ENCODE peak calls at places on chromosomes 13 and 19, in five cellular contexts. G, C, M, O and S are unnamed samples. For H3K4me1, the result is how much of the 10 kb centered on the place peaks cover.

GRCh38 chr19:9819590-9819898 is 665 bp upstream of the FBXL12 start:
- DNase-seq in C (no peak), G (no peak), M (no peak), O (no peak), S (no peak)

GRCh38 chr19:31885280-31885853 is 460.0 kb upstream of the ZNF507 start:
- DNase-seq in C (no peak), M (no peak), G (no peak), O (no peak), S (no peak)

GRCh38 chr13:60583196-60583908 is 186.3 kb downstream of the TDRD3 start:
- DNase-seq in M (no peak), C (peak), G (no peak), O (peak), S (no peak)

GRCh38 chr19:17487240-17488121 is 17.2 kb downstream of the SLC27A1 start:
- DNase-seq in O (no peak), M (no peak), C (no peak), G (no peak), S (no peak)

GRCh38 chr13:34155931-34156607 is 338.1 kb downstream of the RFC3 start:
- DNase-seq in O (peak), G (peak), C (peak), M (no peak), S (no peak)

GRCh38 chr13:32008518-32009175 is 22.9 kb upstream of the FRY start:
- DNase-seq in O (no peak), M (no peak), C (no peak), G (no peak), S (no peak)

GRCh38 chr19:45428385-45429231 is 4.9 kb upstream of the ERCC1 start:
- DNase-seq in O (peak), M (peak), C (peak), G (peak), S (no peak)

GRCh38 chr19:19213822-19214558 is 2.2 kb downstream of the NCAN start:
- DNase-seq in O (no peak), M (no peak), G (no peak), C (peak), S (no peak)

GRCh38 chr19:37893845-37894575 is 12.4 kb downstream of the WDR87 start:
- DNase-seq in M (no peak), G (no peak), O (no peak), C (no peak), S (no peak)

GRCh38 chr13:51786425-51787010 is 17.4 kb downstream of the DHRS12 start:
- DNase-seq in O (peak), G (no peak), C (no peak), M (no peak), S (no peak)

GRCh38 chr19:33426621-33427475 is 53.3 kb downstream of the CEBPG start:
- DNase-seq in G (no peak), O (no peak), M (no peak), C (no peak), S (no peak)

GRCh38 chr19:31356587-31357314 is 7.5 kb upstream of the TSHZ3 start:
- DNase-seq in G (no peak), M (peak), O (peak), C (peak), S (peak)

GRCh38 chr13:83024226-83024625 is 858.0 kb downstream of the SLITRK1 start:
- DNase-seq in G (no peak), M (no peak), O (no peak), C (no peak), S (no peak)

GRCh38 chr19:15177269-15178116 is 23.3 kb downstream of the NOTCH3 start:
- DNase-seq in G (peak), C (peak), M (peak), O (peak), S (peak)

GRCh38 chr13:61142506-61142905 is 273.1 kb downstream of the PCDH20 start:
- DNase-seq in O (no peak), G (peak), M (no peak), C (no peak), S (no peak)

GRCh38 chr13:20608438-20609020 is 41.6 kb downstream of the IFT88 start:
- DNase-seq in M (no peak), O (peak), G (no peak), C (no peak), S (no peak)

GRCh38 chr19:22422220-22422619 is at the start of gene ZNF98:
- DNase-seq in C (no peak), O (no peak), M (peak), G (no peak), S (no peak)

GRCh38 chr13:24605923-24606372 is 74.3 kb upstream of the ATP12A start:
- DNase-seq in G (peak), M (no peak), C (peak), O (peak), S (no peak)

GRCh38 chr19:50794074-50794777 is 4.0 kb downstream of the ACP4 start:
- DNase-seq in M (no peak), G (peak), O (no peak), C (no peak), S (no peak)

GRCh38 chr13:73025212-73026012 is 33.4 kb upstream of the KLF5 start:
- DNase-seq in G (no peak), O (peak), C (no peak), M (no peak), S (no peak)

GRCh38 chr13:23996456-23996855 is 99.2 kb upstream of the C1QTNF9B start:
- DNase-seq in C (peak), O (no peak), G (peak), M (no peak), S (no peak)

GRCh38 chr19:14774373-14774772 is 4.0 kb downstream of the ADGRE2 start:
- DNase-seq in C (no peak), G (no peak), O (no peak), M (no peak), S (no peak)

GRCh38 chr13:99386911-99387788 is 80.0 kb upstream of the GPR183 start:
- DNase-seq in O (no peak), C (peak), G (peak), M (peak), S (peak)

GRCh38 chr19:28569132-28570114 is 643.5 kb downstream of the UQCRFS1 start:
- DNase-seq in C (peak), M (no peak), O (no peak), G (no peak), S (no peak)

GRCh38 chr13:113929628-113930615 is 44.0 kb downstream of the C13orf46 start:
- DNase-seq in O (no peak), M (no peak), C (peak), G (no peak), S (no peak)

GRCh38 chr13:28583661-28584091 is 75.3 kb upstream of the POMP start:
- DNase-seq in C (peak), M (no peak), O (no peak), G (no peak), S (no peak)

GRCh38 chr13:104855581-104855980 is 1679.9 kb downstream of the EFNB2 start:
- DNase-seq in C (no peak), M (no peak), O (no peak), G (no peak), S (no peak)

GRCh38 chr13:20448470-20448869 is 77.2 kb downstream of the CRYL1 start:
- DNase-seq in C (no peak), M (no peak), O (no peak), G (no peak), S (no peak)

GRCh38 chr13:42272776-42273175 is 824 bp downstream of the AKAP11 start:
- DNase-seq in O (no peak), C (no peak), G (no peak), M (no peak), S (no peak)

GRCh38 chr13:42276683-42277082 is 4.7 kb downstream of the AKAP11 start:
- DNase-seq in O (no peak), M (no peak), G (no peak), C (no peak), S (no peak)

GRCh38 chr13:42275098-42275471 is 3.1 kb downstream of the AKAP11 start:
- DNase-seq in C (no peak), M (no peak), G (no peak), O (no peak), S (no peak)

GRCh38 chr13:42275506-42275905 is 3.6 kb downstream of the AKAP11 start:
- DNase-seq in O (no peak), G (no peak), C (no peak), M (no peak), S (no peak)

DNA sequence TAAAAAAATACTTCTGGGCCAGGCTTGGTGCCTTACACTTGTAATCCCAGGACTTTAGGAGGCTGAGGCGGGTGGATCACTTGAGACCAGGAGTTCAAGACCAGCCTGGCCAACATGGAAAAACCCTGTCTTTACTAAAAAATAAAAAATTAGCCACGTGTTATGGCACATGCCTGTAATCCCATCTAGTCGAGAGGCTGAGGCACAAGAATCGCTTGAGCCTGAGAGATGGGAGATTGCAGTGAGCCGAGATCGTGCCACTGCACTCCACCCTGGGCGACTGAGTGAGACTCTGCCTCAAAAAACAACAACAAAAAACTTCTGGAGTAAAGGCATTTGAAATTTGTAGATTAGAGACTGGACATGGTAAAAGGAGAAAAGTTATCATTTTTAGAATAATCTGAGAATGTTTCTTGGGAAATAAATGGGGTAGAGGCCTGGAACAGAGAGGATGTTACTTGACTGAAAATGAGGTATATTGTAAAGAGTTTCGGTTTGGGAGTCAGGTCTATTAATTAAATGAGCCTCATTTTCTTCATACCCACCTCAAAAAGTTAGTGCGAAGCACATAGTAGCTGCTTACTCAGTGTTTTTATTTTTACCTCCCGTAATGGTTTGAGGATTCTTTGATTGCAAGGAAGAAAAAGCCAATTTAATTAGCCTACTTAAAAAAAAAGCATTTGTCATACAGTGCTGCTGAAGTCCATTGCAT is 2.6 kb downstream of the AKAP11 start:
- DNase-seq in C (no peak), M (no peak), O (no peak), G (no peak), S (no peak)
- H3K4me1 ChIP-seq in C (under half), M (under half), O (under half), G (under half), S (under half)

DNA sequence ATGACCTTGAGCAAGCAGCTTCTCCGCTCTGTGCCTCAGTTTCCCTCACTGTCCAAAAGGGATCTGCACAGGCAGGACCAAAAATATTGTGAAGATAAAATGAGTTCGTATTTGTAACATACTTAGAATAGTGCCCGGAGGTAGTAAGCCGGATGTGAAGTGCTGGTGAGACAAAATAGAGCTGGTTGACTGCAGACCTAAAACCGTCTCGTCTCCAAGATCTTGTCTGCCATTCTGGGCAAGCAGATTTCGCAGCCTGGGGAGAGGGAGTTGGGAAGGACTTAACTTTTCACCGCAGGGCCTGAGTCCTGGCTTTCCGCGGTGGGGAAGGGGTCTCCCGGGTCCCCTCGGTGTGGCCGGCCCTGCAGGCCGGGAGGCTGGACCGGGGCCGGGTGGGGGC is 8.2 kb upstream of the BBC3 start:
- DNase-seq in C (no peak), G (no peak), O (peak), M (no peak), S (no peak)
- H3K4me3 ChIP-seq in C (no peak), G (no peak), O (no peak), M (peak), S (no peak)

DNA sequence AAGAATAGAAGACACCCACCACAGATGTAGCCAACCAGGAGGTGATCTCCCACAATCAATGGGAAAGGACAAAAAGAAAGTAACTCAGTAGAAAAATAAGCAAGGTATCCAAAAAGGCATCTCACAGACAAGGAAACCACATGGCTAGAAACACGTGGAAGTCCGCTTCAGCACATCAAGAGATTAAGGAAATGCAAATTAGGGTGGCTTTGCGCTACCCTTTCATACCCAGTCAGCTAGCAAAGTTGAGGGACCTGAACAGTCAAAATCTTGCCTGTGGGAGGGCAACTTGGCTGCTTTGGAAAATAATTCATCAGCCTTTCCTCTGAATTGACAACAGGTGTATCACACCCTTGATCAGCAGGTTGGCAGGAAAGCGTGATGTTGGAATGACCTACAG is 11.6 kb upstream of the UQCR11 start:
- DNase-seq in G (no peak), C (no peak), M (no peak), O (no peak), S (no peak)
- H3K4me1 ChIP-seq in G (under half), C (under half), M (under half), O (under half), S (under half)

GRCh38 chr19:11324079-11324661 is 15.3 kb downstream of the RAB3D start:
- DNase-seq in M (peak), G (peak), O (peak), C (no peak), S (no peak)

GRCh38 chr19:11324748-11325389 is 14.6 kb downstream of the RAB3D start:
- DNase-seq in G (no peak), O (no peak), C (no peak), M (no peak), S (no peak)

GRCh38 chr19:11323601-11324078 is 15.8 kb downstream of the RAB3D start:
- DNase-seq in O (no peak), M (no peak), C (no peak), G (no peak), S (no peak)

GRCh38 chr19:11322269-11323024 is 17.0 kb downstream of the RAB3D start:
- DNase-seq in O (no peak), C (no peak), G (no peak), M (no peak), S (no peak)

DNA sequence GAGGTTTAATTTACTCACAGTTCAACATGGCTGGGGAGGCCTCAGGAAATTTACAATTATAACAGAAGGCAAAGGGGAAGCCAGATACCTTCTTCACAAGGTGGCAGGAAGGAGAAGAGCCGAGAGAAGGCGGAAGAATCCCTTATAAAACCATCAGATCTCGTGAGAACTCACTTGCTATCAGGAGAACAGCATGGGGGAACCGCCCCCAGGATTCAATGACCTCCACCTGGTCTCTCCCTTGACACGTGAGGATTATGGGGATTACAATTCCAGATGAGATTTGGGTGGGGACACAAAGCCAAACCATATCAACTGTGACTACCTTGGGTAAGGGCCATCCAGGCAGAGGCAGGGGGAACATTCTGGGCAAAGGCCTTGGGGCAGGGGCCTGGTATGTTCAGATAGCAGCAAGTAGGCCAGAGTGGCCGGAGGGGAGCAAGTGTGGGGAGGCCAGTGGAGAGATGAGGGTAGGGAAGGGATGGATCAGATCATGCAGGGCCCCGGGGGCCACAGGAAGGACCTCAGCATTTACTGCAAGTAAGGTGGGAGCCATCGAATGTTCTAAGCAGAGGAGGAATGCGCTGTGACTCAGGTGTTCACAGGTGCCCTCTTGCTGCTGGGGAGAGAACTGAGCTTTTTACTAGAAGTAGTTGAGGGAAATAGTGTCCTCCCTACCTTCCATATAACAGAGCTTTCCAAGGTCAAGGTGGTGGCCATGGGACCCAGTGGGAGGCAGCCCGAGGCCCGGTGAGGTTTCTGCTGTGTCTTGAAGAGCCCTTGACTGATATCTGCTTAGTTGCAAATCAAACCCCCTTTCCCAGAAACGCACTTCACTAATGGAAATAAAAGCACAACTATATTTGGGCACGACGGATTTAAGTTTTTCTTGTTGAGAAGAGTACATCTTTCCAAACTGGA is 18.0 kb downstream of the RAB3D start:
- DNase-seq in O (no peak), C (peak), M (no peak), G (no peak), S (no peak)
- H3K4me3 ChIP-seq in O (no peak), C (no peak), M (peak), G (no peak), S (no peak)

DNA sequence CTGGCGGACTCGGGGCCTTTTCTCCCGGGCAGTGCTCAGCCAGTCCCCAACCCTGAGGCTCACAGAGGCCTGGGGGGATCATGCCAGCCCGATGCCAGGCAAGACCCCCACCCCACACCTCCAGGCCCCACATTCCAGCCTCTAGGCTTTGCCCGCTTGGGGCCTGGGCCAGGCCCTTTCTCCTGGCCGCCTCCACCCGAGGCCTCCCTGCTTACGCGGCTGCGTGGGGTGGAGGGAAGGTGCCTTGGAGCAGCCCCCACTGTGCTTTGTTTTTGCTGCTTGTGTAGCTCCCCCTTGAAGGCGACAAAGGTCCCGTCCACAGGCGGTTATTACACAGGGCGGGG is 38.4 kb downstream of the SMIM24 start:
- DNase-seq in O (no peak), G (no peak), C (no peak), M (no peak), S (no peak)
- H3K4me1 ChIP-seq in O (under half), G (under half), C (under half), M (under half), S (under half)

GRCh38 chr13:48400820-48401219 is 12.1 kb downstream of the LPAR6 start:
- DNase-seq in O (peak), C (no peak), G (peak), M (no peak), S (no peak)

GRCh38 chr13:48402325-48402962 is 10.5 kb downstream of the LPAR6 start:
- DNase-seq in O (no peak), G (no peak), M (no peak), C (no peak), S (no peak)

GRCh38 chr13:48403151-48403631 is 9.7 kb downstream of the LPAR6 start:
- DNase-seq in C (no peak), M (no peak), O (no peak), G (no peak), S (no peak)

GRCh38 chr13:48400090-48400694 is 12.7 kb downstream of the LPAR6 start:
- DNase-seq in C (no peak), G (peak), M (no peak), O (peak), S (no peak)

DNA sequence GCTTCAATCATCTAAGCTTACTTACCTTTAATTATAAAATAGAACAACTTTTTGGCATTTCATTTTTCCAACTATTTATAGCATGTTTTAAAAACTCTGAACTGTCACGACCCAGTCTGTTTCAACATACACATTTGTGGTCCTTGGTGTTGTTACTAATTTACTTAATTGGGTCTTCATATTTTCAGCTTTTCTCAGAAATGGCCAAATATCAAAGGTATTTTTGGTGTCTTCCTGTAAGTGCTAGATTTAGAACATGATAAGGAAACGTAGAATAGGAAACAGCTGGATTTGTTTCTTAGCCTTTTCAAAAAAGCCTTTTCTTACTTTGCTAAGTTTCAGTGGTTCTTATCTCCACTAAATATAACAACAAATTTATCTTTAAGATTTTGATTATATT is 11.4 kb downstream of the LPAR6 start:
- DNase-seq in G (no peak), C (no peak), O (no peak), M (no peak), S (no peak)
- H3K4me3 ChIP-seq in G (no peak), C (no peak), O (no peak), M (no peak), S (no peak)

GRCh38 chr19:4555657-4556561 is 3.6 kb downstream of the SEMA6B start:
- DNase-seq in O (no peak), M (no peak), C (peak), G (peak), S (no peak)

GRCh38 chr19:4557971-4558941 is 1.2 kb downstream of the SEMA6B start:
- DNase-seq in M (no peak), O (no peak), C (peak), G (peak), S (peak)

GRCh38 chr19:4556574-4557185 is 2.8 kb downstream of the SEMA6B start:
- DNase-seq in G (peak), M (no peak), O (no peak), C (peak), S (no peak)

GRCh38 chr19:4557186-4557970 is 2.1 kb downstream of the SEMA6B start:
- DNase-seq in C (peak), O (no peak), G (peak), M (no peak), S (no peak)

GRCh38 chr19:4559569-4559968 is at the start of gene SEMA6B:
- DNase-seq in O (no peak), G (no peak), M (no peak), C (no peak), S (no peak)
- H3K4me1 ChIP-seq in O (under half), G (under half), M (under half), C (under half), S (under half)